ENCODE peak calls at places on chromosomes 16 and 17, in seven cellular contexts. V is tibial artery, I is OCI-LY7, M is H1, S is kidney epithelial cell, C is transverse colon, D is stomach. E is an unnamed sample.

GRCh38 chr16:71311553-71312158 is 22.5 kb upstream of the CMTR2 start:
- DNase-seq in V (no peak), I (peak; percentile 52), M (peak; percentile 15), S (no peak), C (no peak), D (no peak), E (no peak)

GRCh38 chr16:80047796-80048649 is 447.5 kb upstream of the MAF start:
- DNase-seq in V (no peak), I (no peak), M (no peak), S (no peak), C (no peak), D (no peak), E (no peak)

GRCh38 chr17:61387511-61388305 is 11.9 kb upstream of the TBX2 start:
- DNase-seq in V (no peak), I (no peak), M (no peak), S (no peak), C (no peak), D (no peak), E (no peak)

GRCh38 chr16:554640-555413 is 5.4 kb upstream of the PRR35 start:
- DNase-seq in V (no peak), I (no peak), M (no peak), S (no peak), C (peak; percentile 34), D (no peak), E (peak; percentile 47)

GRCh38 chr16:81625544-81626152 is 153.4 kb upstream of the PLCG2 start:
- DNase-seq in V (peak; percentile 58), I (no peak), M (no peak), S (peak; percentile 45), C (peak; percentile 35), D (peak; percentile 77), E (peak; percentile 91)

GRCh38 chr16:69935278-69935711 is 15.8 kb upstream of the CLEC18A start:
- DNase-seq in V (no peak), I (no peak), M (no peak), S (no peak), C (no peak), D (no peak), E (no peak)

GRCh38 chr16:12455287-12455798 is 348.3 kb downstream of the CPPED1 start:
- DNase-seq in V (no peak), I (peak; percentile 61), M (peak; percentile 31), S (peak; percentile 14), C (peak; percentile 59), D (peak; percentile 61), E (peak; percentile 35)

GRCh38 chr17:45441536-45442310 is 9.1 kb upstream of the ARHGAP27 start:
- DNase-seq in V (no peak), I (no peak), M (no peak), S (no peak), C (no peak), D (no peak), E (no peak)

GRCh38 chr16:31130899-31131298 is 4.6 kb downstream of the PRSS8 start:
- DNase-seq in V (no peak), I (no peak), M (no peak), S (no peak), C (peak; percentile 92), D (peak; percentile 95), E (peak; percentile 93)

GRCh38 chr16:67254809-67255552 is 6.2 kb downstream of the SLC9A5 start:
- DNase-seq in V (peak; percentile 16), I (no peak), M (no peak), S (no peak), C (no peak), D (no peak), E (no peak)

GRCh38 chr17:2259769-2260536 is 43.6 kb downstream of the SMG6 start:
- DNase-seq in V (no peak), I (no peak), M (no peak), S (no peak), C (peak; percentile 64), D (no peak), E (no peak)

GRCh38 chr17:5541610-5542202 is 42.6 kb downstream of the NLRP1 start:
- DNase-seq in V (no peak), I (no peak), M (peak; percentile 13), S (no peak), C (no peak), D (no peak), E (no peak)

GRCh38 chr16:11794991-11795886 is 1.8 kb downstream of the ZC3H7A start:
- DNase-seq in V (no peak), I (no peak), M (no peak), S (no peak), C (no peak), D (no peak), E (no peak)

GRCh38 chr17:9968881-9969280 is 63.8 kb upstream of the RCVRN start:
- DNase-seq in V (no peak), I (no peak), M (no peak), S (no peak), C (no peak), D (no peak), E (no peak)

GRCh38 chr16:66588981-66589713 is 9.9 kb downstream of the CMTM2 start:
- DNase-seq in V (peak; percentile 51), I (peak; percentile 75), M (no peak), S (no peak), C (peak; percentile 56), D (peak; percentile 45), E (peak; percentile 19)

DNA sequence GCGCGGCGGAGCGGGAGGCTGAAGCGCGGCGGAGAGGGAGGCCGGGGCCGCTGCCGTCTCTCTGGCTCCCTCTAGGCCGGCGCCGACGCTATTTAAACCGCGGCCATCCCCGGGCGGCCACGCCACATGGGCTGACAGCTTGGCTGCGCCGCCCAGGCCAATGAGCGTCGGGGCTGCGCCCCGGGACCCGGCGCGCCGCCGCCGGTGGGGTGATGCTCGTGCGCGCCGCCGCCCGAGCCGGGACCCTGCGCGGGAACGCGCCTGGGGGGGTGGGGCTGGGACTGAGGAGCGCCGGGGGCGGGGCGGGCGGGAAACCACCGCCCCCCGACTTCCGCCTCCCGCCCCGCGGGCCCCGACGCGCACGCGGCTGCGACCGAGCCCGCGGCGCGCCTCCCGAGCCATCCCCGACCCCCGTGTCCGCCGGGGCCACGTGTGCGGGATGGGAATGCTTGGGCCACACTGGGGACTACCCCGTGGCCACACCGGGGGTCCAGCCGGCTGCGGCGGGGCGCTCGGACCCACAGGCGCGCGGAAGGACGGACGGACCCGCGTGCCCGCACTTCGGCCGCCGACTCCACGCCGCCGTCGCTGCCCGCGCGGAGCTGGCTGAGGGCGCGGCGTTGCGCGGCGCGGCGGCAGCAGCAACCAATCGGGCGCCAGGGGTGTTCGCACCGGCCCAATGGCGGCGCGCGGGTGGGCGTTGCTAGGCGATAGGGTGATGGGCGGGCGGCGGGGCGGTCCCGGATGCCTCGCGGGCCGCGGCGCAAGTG is at the start of gene FASN:
- DNase-seq in V (peak; percentile 93), I (peak; percentile 100), M (peak; percentile 81), S (peak; percentile 66), C (peak; percentile 97), D (peak; percentile 97), E (peak; percentile 93)
- TF ChIP-seq CTCF in V (peak; percentile 46), I (peak; percentile 70), M (no peak), S (peak; percentile 36), C (peak; percentile 36), D (no peak), E (peak; percentile 57)

GRCh38 chr17:57989011-57989345 is 924 bp upstream of the VEZF1 start:
- DNase-seq in V (no peak), I (no peak), M (no peak), S (no peak), C (peak; percentile 34), D (peak; percentile 31), E (no peak)
- H3K4me3 ChIP-seq in V (peak overlapping the region; percentile 85), I (peak overlapping the region; percentile 77), M (peak overlapping the region; percentile 70), S (no peak overlapping the region), C (peak overlapping the region; percentile 81), D (peak overlapping the region; percentile 81), E (no peak overlapping the region)

GRCh38 chr17:42181851-42182207 is 887 bp upstream of the KCNH4 start:
- DNase-seq in V (no peak), I (no peak), M (no peak), S (no peak), C (no peak), D (no peak), E (no peak)

GRCh38 chr17:42184717-42185496 is at the start of gene HCRT:
- DNase-seq in V (no peak), I (peak; percentile 11), M (no peak), S (no peak), C (no peak), D (no peak), E (no peak)

GRCh38 chr17:42180922-42181850 is at the start of gene KCNH4:
- DNase-seq in V (peak; percentile 73), I (peak; percentile 83), M (no peak), S (no peak), C (peak; percentile 79), D (peak; percentile 81), E (peak; percentile 53)

GRCh38 chr17:42183741-42184711 is 1.2 kb downstream of the HCRT start:
- DNase-seq in V (peak; percentile 48), I (peak; percentile 79), M (no peak), S (peak; percentile 12), C (peak; percentile 83), D (peak; percentile 77), E (peak; percentile 12)

DNA sequence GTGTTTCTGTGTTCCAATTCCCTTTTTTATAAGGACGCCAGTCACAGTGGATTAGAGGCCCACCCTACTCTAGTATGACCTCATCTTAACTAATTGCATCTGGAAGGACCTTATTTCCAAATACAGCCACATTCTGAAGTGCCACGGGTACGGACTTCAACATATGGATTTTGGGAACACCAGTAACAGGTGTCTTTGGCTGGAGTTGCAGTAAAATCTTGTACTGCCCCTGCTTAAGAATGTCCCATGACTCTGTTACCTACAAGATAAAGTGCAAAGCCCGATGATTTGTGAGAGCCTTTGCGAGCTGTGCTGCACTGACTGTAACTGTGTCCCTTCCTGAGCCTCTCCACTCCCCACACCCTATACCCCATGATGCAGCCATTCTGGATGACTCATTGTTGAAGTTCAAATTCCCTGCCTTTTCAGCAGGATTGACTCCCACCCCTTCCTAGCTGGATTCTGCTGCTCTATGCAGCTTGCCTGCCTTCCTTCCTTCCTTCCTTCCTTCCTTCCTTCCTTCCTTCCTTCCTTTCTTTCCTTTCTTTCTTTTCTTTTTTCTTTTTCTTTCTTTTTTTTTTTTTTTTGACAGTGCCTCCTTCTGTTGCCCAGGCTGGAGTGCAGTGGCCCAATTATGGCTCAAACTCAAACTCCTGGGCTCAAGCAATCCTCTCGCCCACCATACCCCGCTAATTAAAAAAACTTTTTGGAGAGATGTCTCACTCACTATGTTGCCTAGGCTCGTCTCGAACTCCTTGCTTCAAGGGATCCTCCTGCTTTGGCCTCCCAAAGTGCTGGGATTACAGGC is 2.1 kb downstream of the HCRT start:
- DNase-seq in V (no peak), I (no peak), M (no peak), S (no peak), C (no peak), D (no peak), E (peak; percentile 16)
- H3K36me3 ChIP-seq in V (no peaks in the 10 kb centered on the region), I (no peaks in the 10 kb centered on the region), M (no peaks in the 10 kb centered on the region), S (no peaks in the 10 kb centered on the region), C (no peaks in the 10 kb centered on the region), D (no peaks in the 10 kb centered on the region), E (no peaks in the 10 kb centered on the region)

DNA sequence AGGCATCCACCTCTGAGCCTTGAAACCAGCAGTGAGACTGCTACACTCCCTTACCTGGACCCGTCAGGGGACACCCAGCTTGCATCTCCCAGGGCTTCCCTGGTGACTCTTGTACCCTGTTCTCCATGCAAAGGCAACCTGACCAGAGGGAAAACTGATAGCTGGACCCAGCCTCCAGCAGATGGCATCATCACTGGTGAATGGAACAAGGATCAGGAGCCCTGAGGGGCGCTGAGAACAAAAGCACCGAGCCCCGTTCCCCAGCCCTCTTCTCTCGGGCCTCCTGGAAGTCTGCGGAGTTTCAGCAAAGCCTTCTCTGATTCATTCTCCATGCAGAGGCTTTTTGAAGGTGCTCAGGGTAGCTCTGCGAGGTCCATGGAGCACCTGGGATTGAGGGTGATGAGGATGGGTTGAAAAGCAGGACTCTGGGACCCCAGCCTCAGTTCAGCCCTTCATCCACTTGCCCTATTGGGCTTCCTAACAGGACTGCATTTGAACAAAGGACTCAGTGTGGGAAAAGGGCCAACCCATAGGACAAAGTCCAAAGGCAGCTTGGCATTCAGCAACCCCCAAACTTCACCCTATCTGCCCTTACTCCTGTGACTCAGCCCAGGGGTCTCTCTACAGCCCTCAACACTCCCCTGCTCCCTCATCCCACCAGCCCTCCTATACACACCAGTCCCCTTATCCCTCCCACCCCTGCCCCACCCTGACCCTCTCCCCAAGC is 45.0 kb upstream of the LHX1 start:
- DNase-seq in V (no peak), I (no peak), M (no peak), S (no peak), C (no peak), D (peak; percentile 57), E (no peak)
- TF ChIP-seq CTCF in V (no peak), I (no peak), M (peak; percentile 13), S (peak; percentile 5), C (no peak), D (no peak), E (no peak)